ENCODE peak calls at places on chromosomes 4 and X, in seven cellular contexts. H, I, Z, Y, U, V and Q are unnamed samples.

GRCh38 chr4:75939890-75940691 is 722 bp downstream of the NAAA start:
- DNase-seq in U (peak), V (peak), Z (peak), Y (peak), I (peak), H (peak), Q (peak)

GRCh38 chr4:98711526-98711925 is 53.1 kb upstream of the TSPAN5 start:
- DNase-seq in U (peak), V (no peak), Y (no peak), Z (no peak), H (no peak), I (no peak), Q (no peak)

GRCh38 chrX:101362757-101363156 is 14.2 kb upstream of the TIMM8A start:
- DNase-seq in U (no peak), Z (no peak), H (no peak), V (no peak), I (no peak), Y (no peak), Q (no peak)

GRCh38 chr4:2255501-2256155 is 6.3 kb downstream of the MXD4 start:
- DNase-seq in Z (peak), Y (no peak), V (peak), U (peak), H (no peak), I (peak), Q (peak)

GRCh38 chr4:7978489-7978888 is 38.8 kb upstream of the AFAP1 start:
- DNase-seq in Z (no peak), V (no peak), I (no peak), U (no peak), H (peak), Y (no peak), Q (no peak)

GRCh38 chrX:111095974-111096870 is at the start of gene PAK3:
- DNase-seq in H (peak), V (no peak), Z (peak), I (peak), Y (peak), U (peak), Q (peak)

GRCh38 chr4:5526070-5526831 is 182.1 kb downstream of the EVC2 start:
- DNase-seq in Y (no peak), V (no peak), Z (no peak), I (no peak), H (no peak), U (no peak), Q (no peak)

GRCh38 chr4:165458451-165458850 is 79.6 kb downstream of the CPE start:
- DNase-seq in Y (no peak), I (no peak), Z (no peak), H (no peak), U (no peak), V (no peak), Q (no peak)

GRCh38 chr4:137707626-137708025 is 175.3 kb upstream of the PCDH18 start:
- DNase-seq in H (peak), Y (no peak), U (peak), Z (no peak), I (no peak), V (no peak), Q (no peak)

GRCh38 chrX:125374169-125374568 is 54.5 kb downstream of the TEX13C start:
- DNase-seq in H (no peak), V (no peak), U (no peak), Z (no peak), Y (no peak), I (no peak), Q (no peak)

GRCh38 chrX:70762285-70762684 is 146.2 kb downstream of the TEX11 start:
- DNase-seq in U (no peak), H (peak), Y (peak), V (no peak), I (no peak), Z (no peak), Q (no peak)

GRCh38 chr4:158863296-158863695 is 94.5 kb downstream of the FNIP2 start:
- DNase-seq in I (no peak), V (no peak), Y (no peak), Z (no peak), H (no peak), U (no peak), Q (no peak)

GRCh38 chr4:148072789-148073188 is 340.9 kb downstream of the ARHGAP10 start:
- DNase-seq in I (no peak), Y (no peak), Z (no peak), U (no peak), V (no peak), H (no peak), Q (no peak)

GRCh38 chr4:126539771-126540170 is 1093.0 kb upstream of the INTU start:
- DNase-seq in V (no peak), U (no peak), H (no peak), I (no peak), Y (no peak), Z (no peak), Q (no peak)

GRCh38 chrX:38636949-38637819 is 75.8 kb downstream of the TSPAN7 start:
- DNase-seq in Y (no peak), I (no peak), H (no peak), Z (no peak), U (peak), V (no peak), Q (peak)

GRCh38 chr4:145545538-145546224 is 64.0 kb downstream of the SMAD1 start:
- DNase-seq in Z (no peak), V (no peak), Y (peak), I (no peak), H (peak), U (peak), Q (no peak)

GRCh38 chr4:22689428-22689827 is 3.3 kb upstream of the GBA3 start:
- DNase-seq in Y (no peak), Z (no peak), U (no peak), I (no peak), H (no peak), V (no peak), Q (no peak)

GRCh38 chr4:57074753-57075152 is 35.4 kb downstream of the IGFBP7 start:
- DNase-seq in V (no peak), I (no peak), H (peak), Y (no peak), U (peak), Z (no peak), Q (no peak)

GRCh38 chrX:107168712-107169111 is 37.5 kb downstream of the NUP62CL start:
- DNase-seq in U (no peak), Y (no peak), Z (no peak), I (no peak), V (no peak), H (peak), Q (no peak)

GRCh38 chrX:136525738-136526606 is 6.0 kb upstream of the VGLL1 start:
- DNase-seq in H (peak), Y (no peak), I (peak), U (peak), Z (no peak), V (peak), Q (peak)

GRCh38 chr4:154024097-154024496 is 235.2 kb upstream of the SFRP2 start:
- DNase-seq in Z (no peak), Y (peak), H (no peak), V (no peak), U (peak), I (no peak), Q (no peak)

GRCh38 chrX:67523932-67524331 is 19.9 kb upstream of the AR start:
- DNase-seq in H (no peak), U (no peak), V (no peak), I (no peak), Z (no peak), Y (no peak), Q (no peak)

GRCh38 chr4:98627883-98628282 is 30.5 kb downstream of the TSPAN5 start:
- DNase-seq in H (peak), U (peak), I (no peak), V (no peak), Y (no peak), Z (no peak), Q (no peak)

GRCh38 chr4:139489638-139490037 is 35.7 kb downstream of the RAB33B start:
- DNase-seq in U (no peak), I (no peak), Z (no peak), H (no peak), V (no peak), Y (no peak), Q (no peak)

GRCh38 chr4:168560184-168560834 is 63.5 kb downstream of the PALLD start:
- DNase-seq in V (no peak), Y (no peak), Z (no peak), H (peak), U (peak), I (no peak), Q (no peak)

GRCh38 chr4:69154021-69154420 is 57.7 kb downstream of the UGT2B7 start:
- DNase-seq in V (no peak), H (no peak), Z (no peak), U (no peak), Y (no peak), I (no peak), Q (no peak)

GRCh38 chr4:155967098-155967497 is 13.4 kb upstream of the CTSO start:
- DNase-seq in H (peak), U (peak), V (no peak), Y (no peak), I (no peak), Z (no peak), Q (no peak)

GRCh38 chr4:153344131-153345010 is at the start of gene MND1:
- DNase-seq in Z (peak), U (peak), I (peak), Y (peak), V (peak), H (peak), Q (peak)

GRCh38 chr4:40586034-40586433 is 43.6 kb downstream of the RBM47 start:
- DNase-seq in U (no peak), I (no peak), Y (no peak), V (no peak), Z (no peak), H (peak), Q (no peak)

GRCh38 chr4:89295415-89295927 is 12.1 kb downstream of the GPRIN3 start:
- DNase-seq in U (no peak), H (no peak), V (no peak), I (no peak), Z (no peak), Y (no peak), Q (no peak)

GRCh38 chr4:41185614-41186609 is 28.4 kb downstream of the APBB2 start:
- DNase-seq in I (no peak), Y (no peak), H (peak), U (peak), Z (no peak), V (no peak), Q (no peak)

DNA sequence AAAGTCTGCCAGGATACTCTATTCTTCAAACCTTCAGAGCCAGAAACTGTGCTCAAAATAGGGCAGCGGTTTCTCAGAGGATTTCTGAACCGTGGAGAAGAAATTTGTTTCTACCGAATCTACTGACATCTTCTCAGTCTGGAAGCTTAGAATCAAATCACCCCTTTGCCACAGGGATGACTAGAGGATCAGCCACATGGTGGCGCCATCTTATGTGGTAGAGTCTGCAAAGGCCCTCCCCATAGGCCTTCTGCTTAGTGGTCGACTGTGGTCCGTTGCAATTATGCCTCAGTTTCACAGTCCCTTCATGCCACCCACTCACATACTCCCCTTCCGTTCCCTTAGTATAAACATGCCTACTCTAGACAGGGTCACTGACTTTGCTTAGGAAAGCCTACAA is 680.7 kb upstream of the SPANXN1 start:
- DNase-seq in U (no peak), V (no peak), H (no peak), Z (no peak), I (no peak), Y (no peak), Q (no peak)
- TF ChIP-seq CTCF in U (no peak), V (no peak), H (no peak), Z (no peak), I (no peak), Y (no peak), Q (no peak)

GRCh38 chr4:16198271-16198670 is 28.0 kb downstream of the TAPT1 start:
- DNase-seq in U (no peak), I (no peak), V (no peak), Z (no peak), Y (no peak), H (no peak), Q (no peak)

GRCh38 chr4:16202598-16202997 is 23.7 kb downstream of the TAPT1 start:
- DNase-seq in U (no peak), V (no peak), H (peak), Y (no peak), I (no peak), Z (no peak), Q (no peak)

GRCh38 chr4:16196482-16197393 is 29.5 kb downstream of the TAPT1 start:
- DNase-seq in U (peak), Y (no peak), Z (no peak), V (no peak), H (peak), I (no peak), Q (no peak)

GRCh38 chr4:16197842-16198241 is 28.4 kb downstream of the TAPT1 start:
- DNase-seq in V (no peak), H (no peak), U (no peak), I (no peak), Z (no peak), Y (no peak), Q (no peak)

GRCh38 chr4:16199132-16199531 is 27.1 kb downstream of the TAPT1 start:
- DNase-seq in Z (no peak), U (peak), H (peak), I (no peak), Y (no peak), V (no peak), Q (no peak)
- TF ChIP-seq CTCF in Z (peak), U (no peak), H (peak), I (peak), Y (peak), V (no peak), Q (no peak)

GRCh38 chr4:101081695-101082369 is 265.5 kb downstream of the PPP3CA start:
- DNase-seq in V (no peak), H (peak), Y (no peak), Z (no peak), U (no peak), I (no peak), Q (no peak)

GRCh38 chr4:101089168-101089567 is 258.2 kb downstream of the PPP3CA start:
- DNase-seq in I (no peak), Z (no peak), H (no peak), V (no peak), U (no peak), Y (peak), Q (no peak)

GRCh38 chr4:101081166-101081565 is 266.2 kb downstream of the PPP3CA start:
- DNase-seq in Z (no peak), V (no peak), Y (no peak), I (no peak), H (no peak), U (no peak), Q (no peak)

GRCh38 chr4:101086801-101087586 is 260.3 kb downstream of the PPP3CA start:
- DNase-seq in U (no peak), H (no peak), V (no peak), Y (peak), I (no peak), Z (peak), Q (no peak)
- TF ChIP-seq CTCF in U (peak), H (peak), V (no peak), Y (peak), I (no peak), Z (no peak), Q (no peak)

DNA sequence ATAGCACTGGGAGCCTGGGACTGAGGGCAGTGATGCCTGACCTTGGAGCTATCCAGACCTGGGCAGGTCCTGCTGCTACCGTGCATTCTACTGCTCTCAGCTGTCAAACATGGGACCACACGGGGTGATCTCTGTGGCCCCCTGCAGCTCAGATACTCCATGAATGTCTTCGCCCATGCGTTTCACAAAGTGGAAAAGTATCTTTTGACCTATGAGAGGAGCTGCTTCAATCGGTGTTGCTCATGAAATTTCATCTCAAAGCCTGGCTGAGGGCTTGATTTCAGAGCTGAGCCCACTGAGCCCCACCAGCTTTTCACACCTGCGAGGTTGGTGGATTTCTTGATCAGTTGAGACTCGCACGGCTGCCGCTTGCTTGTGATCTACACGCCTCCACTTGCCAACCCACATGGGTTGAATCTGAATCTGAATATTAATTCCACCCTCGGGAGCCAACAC is 35.7 kb downstream of the ING2 start:
- DNase-seq in V (no peak), Y (no peak), Z (no peak), I (no peak), U (peak), H (peak), Q (no peak)
- TF ChIP-seq CTCF in V (no peak), Y (no peak), Z (no peak), I (no peak), U (no peak), H (no peak), Q (no peak)

GRCh38 chr4:176272799-176273198 is 3.8 kb upstream of the ASB5 start:
- DNase-seq in Y (no peak), H (no peak), V (no peak), U (no peak), Z (no peak), I (no peak), Q (no peak)

GRCh38 chr4:176276710-176277109 is 7.7 kb upstream of the ASB5 start:
- DNase-seq in V (no peak), Y (no peak), H (peak), Z (no peak), I (no peak), U (no peak), Q (no peak)

GRCh38 chr4:176273741-176274140 is 4.7 kb upstream of the ASB5 start:
- DNase-seq in H (no peak), Z (no peak), I (no peak), Y (no peak), U (no peak), V (no peak), Q (no peak)

GRCh38 chr4:176274441-176274840 is 5.4 kb upstream of the ASB5 start:
- DNase-seq in Z (no peak), Y (no peak), U (no peak), H (peak), V (no peak), I (no peak), Q (no peak)

DNA sequence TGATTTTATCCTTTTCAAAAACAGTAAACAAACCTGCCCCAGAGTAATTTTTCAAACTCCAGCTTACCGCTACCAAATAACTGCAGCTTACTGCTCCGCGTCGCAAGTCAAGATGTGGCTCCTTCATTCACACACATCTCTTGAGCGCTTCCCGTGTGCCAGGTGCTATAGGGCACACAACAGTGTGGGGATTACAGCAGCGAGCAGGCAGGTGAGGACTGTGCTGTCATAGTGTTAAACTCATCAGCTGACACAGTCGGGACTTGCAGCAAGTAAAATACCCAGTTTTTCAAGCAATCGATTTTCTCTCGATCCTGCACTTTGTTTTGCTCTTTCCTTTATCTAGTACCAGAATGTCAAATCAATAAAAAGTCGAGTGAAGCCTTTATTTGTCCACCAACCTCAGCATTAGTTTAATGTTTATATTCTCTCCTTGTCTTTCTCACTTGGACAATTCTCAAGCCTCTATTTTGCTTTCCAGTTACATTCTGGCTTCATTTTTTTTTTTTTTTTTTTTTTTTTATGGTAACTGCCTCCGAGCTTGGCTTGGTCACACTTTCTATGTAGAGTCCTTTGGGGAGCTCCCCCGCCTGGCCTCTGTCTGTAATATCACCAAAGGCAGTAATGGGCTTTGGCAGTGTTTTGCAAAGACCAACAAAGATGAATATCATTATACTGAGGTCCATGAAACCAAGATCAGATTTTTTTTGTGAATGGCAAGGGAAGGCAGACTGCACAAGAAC is 8.3 kb upstream of the ASB5 start:
- DNase-seq in V (no peak), Y (peak), I (peak), U (peak), Z (no peak), H (peak), Q (peak)
- TF ChIP-seq CTCF in V (no peak), Y (peak), I (peak), U (peak), Z (peak), H (peak), Q (peak)

DNA sequence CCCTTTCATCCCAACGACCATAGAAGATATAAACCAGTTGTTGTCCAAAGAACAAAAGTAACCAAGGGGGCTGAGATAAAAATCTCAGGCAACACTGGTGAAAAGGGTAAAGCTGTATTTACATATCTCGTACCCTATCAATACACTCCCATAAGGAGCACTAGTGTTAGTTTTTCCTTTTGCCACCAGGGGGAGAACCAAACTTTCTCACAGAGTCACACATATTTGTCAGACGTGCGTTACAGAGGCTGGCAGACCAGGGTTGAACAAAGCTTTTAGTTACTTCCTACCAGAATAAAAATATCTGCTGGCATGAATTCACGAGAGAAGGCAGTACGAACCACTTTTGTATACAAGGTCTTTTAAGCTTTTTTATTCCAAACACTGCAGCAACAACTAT is 88.3 kb downstream of the AMELX start:
- DNase-seq in Z (no peak), H (peak), V (no peak), U (peak), I (no peak), Y (peak), Q (peak)
- TF ChIP-seq CTCF in Z (peak), H (peak), V (peak), U (peak), I (peak), Y (peak), Q (peak)

DNA sequence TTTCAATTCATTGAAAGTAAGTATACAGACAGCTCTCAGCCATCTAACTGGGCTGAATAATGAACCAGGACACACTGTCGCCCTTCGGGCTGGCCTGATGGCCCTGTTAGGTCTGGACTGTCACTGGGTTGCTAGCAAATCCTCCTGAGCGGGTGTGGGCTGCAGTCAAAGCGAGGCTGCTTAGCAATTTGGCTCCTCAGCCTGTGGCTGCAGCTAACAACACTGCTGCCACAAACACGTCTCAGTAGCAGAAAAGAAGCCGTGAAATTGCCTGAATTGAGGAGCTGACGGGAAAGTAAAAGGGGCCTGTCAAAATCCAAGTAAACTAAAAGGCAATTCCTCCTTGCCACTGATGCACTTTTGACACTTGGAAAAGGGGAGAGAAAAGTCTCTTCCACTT is 72.8 kb downstream of the SMIM20 start:
- DNase-seq in H (no peak), Y (no peak), Z (no peak), V (no peak), U (no peak), I (no peak), Q (no peak)
- TF ChIP-seq CTCF in H (no peak), Y (no peak), Z (no peak), V (no peak), U (no peak), I (no peak), Q (no peak)